ENCODE peak calls at places on chromosome 6, in five cellular contexts. T is GM12891, G is prostate gland, J is H54, W is heart left ventricle. A is an unnamed sample.

GRCh38 chr6:167996424-167997199 is 859 bp upstream of the KIF25 start:
- DNase-seq in J (no peak), T (no peak), G (no peak), W (no peak), A (no peak)

GRCh38 chr6:21914121-21914973 is 320.8 kb downstream of the SOX4 start:
- DNase-seq in T (no peak), J (no peak), G (peak), W (peak), A (no peak)

GRCh38 chr6:148251286-148251685 is 91.4 kb upstream of the SASH1 start:
- DNase-seq in W (no peak), J (no peak), G (no peak), T (no peak), A (no peak)

GRCh38 chr6:137570307-137570832 is 76.2 kb upstream of the OLIG3 start:
- DNase-seq in G (peak), J (no peak), W (no peak), T (no peak), A (no peak)

GRCh38 chr6:10429638-10430427 is 15.0 kb upstream of the TFAP2A start:
- DNase-seq in W (no peak), T (no peak), G (no peak), J (no peak), A (no peak)

GRCh38 chr6:158999154-158999668 is 791 bp downstream of the RSPH3 start:
- DNase-seq in J (peak), G (no peak), T (no peak), W (no peak), A (no peak)

GRCh38 chr6:133977983-133978895 is 25.2 kb downstream of the TBPL1 start:
- DNase-seq in G (no peak), T (no peak), W (no peak), J (no peak), A (no peak)

GRCh38 chr6:106856227-106856874 is 118.2 kb downstream of the CD24 start:
- DNase-seq in W (no peak), T (no peak), J (no peak), G (no peak), A (no peak)

GRCh38 chr6:118283759-118284158 is 264.3 kb upstream of the PLN start:
- DNase-seq in G (peak), T (no peak), W (peak), J (peak), A (no peak)

GRCh38 chr6:38432479-38432878 is 207.2 kb downstream of the BTBD9 start:
- DNase-seq in G (no peak), J (peak), W (no peak), T (no peak), A (no peak)

GRCh38 chr6:82766476-82766875 is 299.2 kb downstream of the UBE3D start:
- DNase-seq in J (no peak), W (no peak), G (no peak), T (no peak), A (no peak)

GRCh38 chr6:39343461-39343870 is 21.0 kb upstream of the KCNK16 start:
- DNase-seq in W (no peak), T (no peak), J (no peak), G (no peak), A (no peak)

GRCh38 chr6:44257753-44258324 is 511 bp upstream of the SLC35B2 start:
- DNase-seq in W (no peak), G (no peak), J (no peak), T (no peak), A (no peak)

GRCh38 chr6:44258325-44258863 is 1.1 kb upstream of the SLC35B2 start:
- DNase-seq in G (no peak), W (peak), J (no peak), T (no peak), A (no peak)

GRCh38 chr6:44256291-44257006 is 879 bp downstream of the SLC35B2 start:
- DNase-seq in J (no peak), G (no peak), T (no peak), W (no peak), A (no peak)

GRCh38 chr6:44255848-44256247 is 1.5 kb downstream of the SLC35B2 start:
- DNase-seq in G (no peak), W (no peak), T (no peak), J (no peak), A (no peak)

DNA sequence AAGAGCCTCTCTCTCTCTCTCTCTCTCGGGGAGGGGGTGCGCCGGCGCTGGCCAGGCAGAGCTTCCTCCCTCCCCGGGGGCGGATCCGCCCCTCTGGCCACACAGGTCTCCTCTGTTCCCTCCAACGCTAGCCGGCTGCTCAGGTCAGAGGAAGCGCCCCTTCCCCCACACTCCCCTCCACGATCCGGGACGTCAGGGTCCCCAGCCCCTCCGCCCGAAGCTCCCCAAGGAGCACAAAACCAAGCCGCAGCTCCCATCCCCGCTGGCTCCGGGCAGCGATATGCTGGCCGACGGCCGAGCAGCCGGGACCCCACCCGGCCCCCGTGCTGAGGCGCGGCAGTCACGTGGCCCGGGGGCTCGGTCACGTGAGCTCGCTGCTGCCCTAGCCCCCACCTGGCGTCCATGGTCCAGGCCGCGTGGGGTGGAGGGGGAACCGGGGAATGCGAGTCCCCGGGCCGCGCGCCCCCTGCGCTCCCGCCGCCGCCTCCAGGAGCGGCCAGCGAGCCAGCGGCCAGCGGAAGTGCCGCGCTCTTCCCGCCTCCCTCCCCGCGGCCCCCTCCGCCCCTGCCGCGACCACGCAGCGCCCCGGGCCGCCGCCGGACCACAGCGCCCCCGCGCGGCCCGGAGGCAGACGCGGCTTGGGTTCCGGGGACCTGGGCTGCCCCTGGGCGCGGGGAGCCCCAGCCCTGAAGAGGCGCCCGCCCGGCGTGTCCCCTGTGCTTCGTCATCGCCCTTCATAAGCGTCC is at the start of gene SLC35B2:
- DNase-seq in T (no peak), W (peak), G (peak), J (peak), A (peak)
- TF ChIP-seq POLR2A in T (no peak), W (peak), G (peak), J (peak), A (peak)

GRCh38 chr6:32439708-32440214 is at the start of gene HLA-DRA:
- DNase-seq in J (peak), W (no peak), G (no peak), T (no peak), A (no peak)

GRCh38 chr6:32442243-32442667 is 2.6 kb downstream of the HLA-DRA start:
- DNase-seq in G (no peak), J (no peak), T (no peak), W (no peak), A (no peak)

GRCh38 chr6:32432050-32432450 is 7.6 kb upstream of the HLA-DRA start:
- DNase-seq in W (no peak), J (no peak), T (no peak), G (no peak), A (no peak)

GRCh38 chr6:32439139-32439538 is 548 bp upstream of the HLA-DRA start:
- DNase-seq in W (no peak), G (no peak), T (no peak), J (no peak), A (no peak)

DNA sequence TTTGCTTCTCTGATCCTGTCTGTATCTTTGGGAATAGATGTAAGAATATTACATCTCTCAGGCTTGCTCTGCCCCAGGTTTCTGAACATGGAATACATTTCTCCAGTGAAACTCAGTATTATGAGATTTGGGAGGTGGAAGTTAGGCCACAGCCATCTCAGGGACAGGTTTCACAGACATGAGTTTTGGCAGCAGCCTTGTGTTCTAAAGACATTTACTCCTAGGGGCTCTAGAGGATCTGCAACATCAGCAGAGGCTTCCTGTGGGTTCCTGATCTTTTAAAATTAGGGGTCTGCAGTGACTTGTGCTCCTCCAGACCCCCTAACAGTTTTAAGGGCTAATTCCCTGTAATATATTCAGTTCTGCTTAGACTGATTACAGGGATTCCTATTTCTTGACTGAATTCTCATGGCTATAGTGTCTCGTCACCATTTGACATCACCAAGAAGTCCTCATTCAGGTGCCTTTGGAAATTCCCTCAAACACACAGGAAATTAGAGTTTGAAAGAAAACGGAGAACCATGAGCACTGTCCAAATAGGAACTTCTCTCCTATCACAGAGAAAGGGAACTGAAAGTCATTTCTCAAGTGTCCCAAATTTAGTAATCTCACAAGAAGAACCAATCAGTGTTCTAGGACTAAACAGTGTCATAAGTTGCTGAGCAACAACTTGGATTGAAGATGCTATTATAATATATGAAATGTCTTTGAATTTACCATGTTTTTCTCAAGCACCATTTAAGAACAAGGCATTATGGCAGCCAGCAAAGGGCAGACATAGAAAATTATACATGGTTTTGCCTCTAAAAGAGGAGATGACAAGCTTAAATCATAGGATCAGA is 2.5 kb upstream of the HLA-DRA start:
- DNase-seq in J (no peak), T (no peak), G (no peak), W (no peak), A (no peak)
- TF ChIP-seq POLR2A in J (no peak), T (peak), G (no peak), W (no peak), A (no peak)

DNA sequence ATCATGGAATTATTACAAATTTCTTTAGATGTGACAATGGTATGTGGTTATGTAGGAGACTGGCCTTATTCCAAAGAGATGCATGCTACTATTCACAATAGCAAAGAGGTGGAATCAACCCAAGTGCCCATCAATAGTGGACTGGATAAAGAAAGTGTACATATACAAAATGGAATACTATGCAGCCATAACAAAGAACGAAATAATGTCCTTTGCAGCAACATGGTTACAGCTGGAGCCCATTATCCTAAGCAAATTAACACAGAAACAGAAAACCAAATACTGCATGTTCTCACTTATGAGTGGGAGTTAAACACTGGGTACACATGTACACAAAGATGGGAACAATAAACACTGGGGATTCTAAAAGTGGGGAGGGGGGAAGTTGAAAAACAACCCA is 69.7 kb downstream of the NUDT3 start:
- DNase-seq in T (no peak), G (no peak), J (no peak), W (no peak), A (no peak)
- TF ChIP-seq POLR2A in T (no peak), G (no peak), J (no peak), W (no peak), A (no peak)

DNA sequence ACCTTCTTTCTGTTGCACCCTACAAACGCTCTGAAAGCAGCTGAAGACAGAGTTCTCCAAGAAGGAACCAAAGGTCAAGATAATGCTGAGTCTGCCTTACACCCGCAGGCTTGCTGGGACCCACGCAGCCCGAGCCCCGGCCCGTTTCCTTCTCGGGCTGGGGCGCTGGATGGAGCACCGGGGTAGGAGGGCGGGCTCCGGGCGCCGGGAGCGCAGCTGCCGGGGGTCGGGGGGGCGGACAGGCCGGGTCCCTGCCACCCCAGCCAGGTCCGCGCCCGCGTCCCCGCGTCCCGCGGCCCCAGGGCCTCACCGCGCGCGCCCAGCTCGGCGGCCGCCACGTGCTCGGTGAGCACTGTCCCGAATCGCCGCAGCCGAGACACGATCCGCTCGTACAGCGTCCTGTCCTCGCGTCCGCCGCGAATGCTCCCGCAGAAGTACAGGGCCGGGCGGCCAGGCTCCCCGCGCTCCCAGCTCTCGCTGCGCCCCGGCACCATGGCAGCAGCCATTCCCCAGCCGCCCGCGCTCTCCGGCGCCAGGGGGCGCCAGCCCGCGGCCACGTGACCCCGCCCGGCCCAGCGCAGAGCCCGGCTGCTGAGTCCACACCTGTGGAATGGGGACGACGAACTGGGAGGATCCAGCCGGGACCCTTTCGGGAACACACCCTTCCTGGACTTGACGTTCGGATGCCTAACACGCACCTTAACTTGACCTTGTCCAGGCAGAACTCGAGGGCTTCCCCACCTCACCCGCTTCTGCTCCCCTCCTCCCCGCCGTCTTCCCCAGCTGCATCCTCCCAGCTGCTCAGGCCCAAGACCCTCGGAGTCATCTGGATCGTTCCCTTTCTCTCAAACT is at the start of gene DNPH1:
- DNase-seq in W (peak), T (peak), G (peak), J (peak), A (peak)
- TF ChIP-seq POLR2A in W (peak), T (peak), G (peak), J (peak), A (peak)

DNA sequence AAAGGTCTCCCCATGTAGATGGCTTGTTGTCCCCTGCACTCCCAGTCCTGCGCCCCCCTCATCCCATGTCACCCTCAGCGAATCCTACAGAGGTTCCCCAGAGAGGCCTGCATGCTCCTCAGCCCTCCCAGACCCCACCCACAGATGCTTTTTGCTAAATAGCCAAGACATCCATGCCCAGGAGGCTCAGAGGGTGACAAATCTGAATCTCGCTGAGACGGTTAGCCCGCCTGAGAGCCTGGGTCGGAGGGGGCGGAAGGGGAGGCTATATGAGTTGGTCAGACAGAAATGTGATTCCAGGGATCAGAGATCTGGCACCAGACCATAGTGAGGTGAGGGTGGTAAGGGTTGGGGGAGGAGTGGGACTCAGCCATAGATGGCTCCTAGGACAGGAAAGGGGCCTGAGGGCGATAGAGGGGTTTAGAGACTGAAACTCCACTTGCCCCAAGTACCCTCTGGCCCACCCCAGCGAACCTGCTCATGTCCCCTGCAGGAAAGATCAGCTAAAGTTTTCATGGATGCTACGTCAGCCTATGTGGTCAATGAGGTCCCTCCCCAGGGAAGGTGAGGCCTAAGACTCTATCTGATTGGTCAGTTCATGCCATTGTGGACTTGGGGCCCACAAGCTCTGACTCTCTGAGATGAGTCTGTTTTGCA is 33.2 kb downstream of the TFEB start:
- DNase-seq in G (no peak), T (no peak), W (no peak), J (no peak), A (no peak)
- TF ChIP-seq POLR2A in G (no peak), T (no peak), W (no peak), J (no peak), A (no peak)

GRCh38 chr6:33299237-33299944 is 649 bp upstream of the RGL2 start:
- DNase-seq in T (peak), J (peak), W (peak), G (peak), A (peak)
- TF ChIP-seq POLR2A in T (peak), J (peak), W (peak), G (peak), A (peak)

GRCh38 chr6:63565058-63565726 is 7.1 kb upstream of the LOC128125822 start:
- DNase-seq in T (no peak), J (no peak), W (no peak), G (no peak), A (no peak)
- TF ChIP-seq POLR2A in T (no peak), J (no peak), W (no peak), G (no peak), A (no peak)

GRCh38 chr6:125926711-125927110 is 29.9 kb upstream of the HINT3 start:
- DNase-seq in G (no peak), T (no peak), W (no peak), J (no peak), A (no peak)
- TF ChIP-seq POLR2A in G (no peak), T (no peak), W (no peak), J (no peak), A (no peak)

GRCh38 chr6:26520840-26521484 is 17.2 kb upstream of the HMGN4 start:
- DNase-seq in G (peak), J (peak), T (peak), W (peak), A (peak)
- TF ChIP-seq POLR2A in G (no peak), J (peak), T (no peak), W (no peak), A (no peak)